ENCODE peak calls at places on chromosomes 4 and X, in four cellular contexts. One of them, this sample, is unnamed.

GRCh38 chr4:179977378-179977777 is 2265.8 kb upstream of the TENM3 start:
- DNase-seq in AG08395: no peak
- DNase-seq in Calu3: no peak
- DNase-seq in A549: no peak
- DNase-seq in this sample: no peak

GRCh38 chr4:140372607-140373327 is 679 bp upstream of the SCOC start:
- DNase-seq in A549: peak
- DNase-seq in Calu3: no peak
- DNase-seq in AG08395: peak
- DNase-seq in this sample: no peak

GRCh38 chr4:184899261-184900134 is 73.7 kb upstream of the ACSL1 start:
- DNase-seq in Calu3: peak
- DNase-seq in AG08395: peak
- DNase-seq in A549: no peak
- DNase-seq in this sample: no peak

GRCh38 chrX:29617276-29617675 is 598.1 kb upstream of the MAGEB2 start:
- DNase-seq in A549: no peak
- DNase-seq in Calu3: no peak
- DNase-seq in AG08395: peak
- DNase-seq in this sample: no peak

GRCh38 chr4:6404611-6405416 is 67.6 kb downstream of the PPP2R2C start:
- DNase-seq in Calu3: no peak
- DNase-seq in A549: no peak
- DNase-seq in AG08395: no peak
- DNase-seq in this sample: no peak

GRCh38 chr4:94508256-94508655 is 56.5 kb downstream of the PDLIM5 start:
- DNase-seq in A549: no peak
- DNase-seq in Calu3: no peak
- DNase-seq in AG08395: no peak
- DNase-seq in this sample: no peak

GRCh38 chrX:1020634-1021166 is 191.7 kb downstream of the CRLF2 start:
- DNase-seq in Calu3: no peak
- DNase-seq in AG08395: no peak
- DNase-seq in A549: no peak
- DNase-seq in this sample: no peak

GRCh38 chr4:6416518-6417286 is 55.7 kb downstream of the PPP2R2C start:
- DNase-seq in A549: no peak
- DNase-seq in Calu3: no peak
- DNase-seq in AG08395: no peak
- DNase-seq in this sample: no peak

GRCh38 chr4:36835246-36835645 is 409.3 kb upstream of the NWD2 start:
- DNase-seq in AG08395: no peak
- DNase-seq in A549: no peak
- DNase-seq in Calu3: no peak
- DNase-seq in this sample: no peak

GRCh38 chr4:55561884-55562283 is 15.2 kb upstream of the CLOCK start:
- DNase-seq in AG08395: no peak
- DNase-seq in Calu3: no peak
- DNase-seq in A549: no peak
- DNase-seq in this sample: no peak